ENCODE peak calls at places on chromosomes 11 and 22, in four cellular contexts. J is stimulated activated CD4-positive, alpha-beta T cell treated with anti-CD3 and anti-CD28 coated beads, Interleukin-12 subunit alpha, Interleukin-12 subunit beta, amount 100 ng/mL, for 4 hours; T is T-cell; Q is effector CD4-positive, alpha-beta T cell. I is an unnamed sample.

GRCh38 chr11:97850726-97851125 is 1170.0 kb upstream of the CNTN5 start:
- DNase-seq in Q (no peak), J (no peak), T (no peak), I (no peak)

GRCh38 chr11:11571893-11572292 is 49.9 kb downstream of the GALNT18 start:
- DNase-seq in T (no peak), Q (no peak), J (no peak), I (no peak)

GRCh38 chr22:38863531-38864131 is 8.4 kb downstream of the CBX6 start:
- DNase-seq in J (no peak), Q (no peak), T (no peak), I (no peak)

GRCh38 chr11:79045811-79046304 is 395.0 kb downstream of the TENM4 start:
- DNase-seq in J (no peak), Q (no peak), T (no peak), I (no peak)

GRCh38 chr11:26599421-26599820 is 27.4 kb upstream of the MUC15 start:
- DNase-seq in T (no peak), Q (no peak), J (no peak), I (no peak)

GRCh38 chr11:13009476-13009920 is 382 bp downstream of the RASSF10 start:
- DNase-seq in Q (no peak), T (no peak), J (no peak), I (no peak)

GRCh38 chr11:126282361-126282741 is 542 bp upstream of the TIRAP start:
- DNase-seq in J (peak; percentile 34), T (peak; percentile 38), Q (peak; percentile 26), I (peak; percentile 31)

GRCh38 chr11:2669926-2670469 is 29.8 kb downstream of the KCNQ1OT1 start:
- DNase-seq in J (no peak), Q (no peak), T (no peak), I (no peak)

GRCh38 chr11:10990160-10990559 is 132.3 kb upstream of the ZBED5 start:
- DNase-seq in J (no peak), Q (no peak), T (no peak), I (no peak)

GRCh38 chr11:107184936-107185335 is 166.7 kb upstream of the GUCY1A2 start:
- DNase-seq in J (no peak), T (no peak), Q (no peak), I (no peak)

GRCh38 chr11:27300974-27301373 is 62.0 kb downstream of the CCDC34 start:
- DNase-seq in J (no peak), T (no peak), Q (no peak), I (no peak)

GRCh38 chr22:39519681-39520053 is 695 bp upstream of the ATF4 start:
- DNase-seq in T (no peak), J (peak; percentile 39), Q (no peak), I (no peak)

GRCh38 chr11:34970480-34970879 is 54.1 kb downstream of the PDHX start:
- DNase-seq in Q (no peak), T (no peak), J (no peak), I (no peak)

GRCh38 chr22:23393721-23394320 is 186.3 kb downstream of the IGLL1 start:
- DNase-seq in J (no peak), Q (no peak), T (no peak), I (no peak)

GRCh38 chr11:93279911-93280347 is 50.6 kb upstream of the DEUP1 start:
- DNase-seq in J (no peak), T (no peak), Q (no peak), I (no peak)

GRCh38 chr11:1041149-1041467 is 4.6 kb upstream of the MUC6 start:
- DNase-seq in T (no peak), Q (no peak), J (no peak), I (no peak)

GRCh38 chr11:122367809-122368231 is 251.8 kb upstream of the BLID start:
- DNase-seq in J (no peak), T (no peak), Q (no peak), I (no peak)

GRCh38 chr11:10091314-10092045 is 202.5 kb downstream of the SBF2 start:
- DNase-seq in T (no peak), Q (no peak), J (no peak), I (no peak)

GRCh38 chr22:42490244-42490832 is 29.3 kb downstream of the RRP7A start:
- DNase-seq in J (no peak), T (no peak), Q (no peak), I (no peak)

GRCh38 chr11:122434786-122435185 is 220.7 kb upstream of the UBASH3B start:
- DNase-seq in T (no peak), Q (no peak), J (no peak), I (no peak)

GRCh38 chr11:10125522-10126133 is 168.4 kb downstream of the SBF2 start:
- DNase-seq in J (no peak), T (no peak), Q (no peak), I (no peak)

GRCh38 chr11:125084761-125085231 is 21.7 kb downstream of the SLC37A2 start:
- DNase-seq in T (no peak), Q (no peak), J (no peak), I (no peak)

GRCh38 chr11:68963779-68964178 is 17.0 kb downstream of the MRGPRD start:
- DNase-seq in T (no peak), Q (no peak), J (no peak), I (no peak)

GRCh38 chr11:103349595-103349994 is 240.4 kb downstream of the DYNC2H1 start:
- DNase-seq in Q (no peak), T (no peak), J (no peak), I (no peak)

GRCh38 chr11:11787305-11788066 is 54.3 kb upstream of the USP47 start:
- DNase-seq in J (peak; percentile 65), Q (peak; percentile 68), T (peak; percentile 61), I (peak; percentile 70)

GRCh38 chr11:793556-793955 is 3.7 kb upstream of the CEND1 start:
- DNase-seq in T (no peak), Q (no peak), J (no peak), I (no peak)

GRCh38 chr11:80815752-80816453 is 1375.1 kb upstream of the TENM4 start:
- DNase-seq in T (no peak), Q (no peak), J (no peak), I (no peak)

GRCh38 chr11:66136752-66137123 is 66.7 kb downstream of the PACS1 start:
- DNase-seq in J (no peak), Q (no peak), T (no peak), I (no peak)

GRCh38 chr22:45781459-45781858 is 109.8 kb downstream of the ATXN10 start:
- DNase-seq in Q (no peak), J (no peak), T (no peak), I (no peak)

GRCh38 chr11:46529086-46529905 is 64.5 kb downstream of the AMBRA1 start:
- DNase-seq in Q (peak; percentile 66), J (peak; percentile 67), T (peak; percentile 72), I (peak; percentile 78)

GRCh38 chr11:132523929-132524328 is 1008.4 kb downstream of the OPCML start:
- DNase-seq in J (no peak), T (no peak), Q (no peak), I (no peak)

GRCh38 chr11:108866781-108867180 is 201.9 kb downstream of the DDX10 start:
- DNase-seq in Q (no peak), J (no peak), T (no peak), I (no peak)

GRCh38 chr22:19851291-19852176 is 3.1 kb downstream of the GNB1L start:
- DNase-seq in J (no peak), Q (no peak), T (no peak), I (no peak)

GRCh38 chr22:27723150-27723549 is 78.4 kb downstream of the MN1 start:
- DNase-seq in J (no peak), Q (no peak), T (no peak), I (no peak)